ENCODE peak calls at places on chromosome X, in seven cellular contexts. V is transverse colon, K is HCT116, A is K562, X is vagina, L is prostate gland, S is GM12878. D is an unnamed sample.
A peak's percentile ranks its signal among the peaks of the same experiment; 100 is the strongest.

GRCh38 chrX:22575161-22575845 is 302.6 kb downstream of the CBLL2 start:
- DNase-seq in V (no peak), L (no peak), K (no peak), S (no peak), X (no peak), A (no peak), D (no peak)

GRCh38 chrX:69988955-69989394 is 60.8 kb downstream of the AWAT2 start:
- DNase-seq in A (no peak), S (no peak), X (no peak), V (no peak), K (peak; percentile 6), L (no peak), D (no peak)

GRCh38 chrX:21986596-21986995 is 45.5 kb upstream of the PHEX start:
- DNase-seq in L (no peak), X (no peak), A (no peak), V (no peak), K (no peak), S (no peak), D (no peak)

GRCh38 chrX:78665286-78665685 is 6.2 kb upstream of the RTL3 start:
- DNase-seq in A (no peak), L (no peak), S (no peak), X (no peak), K (no peak), V (no peak), D (no peak)

GRCh38 chrX:44675364-44676024 is 132.8 kb upstream of the FUNDC1 start:
- DNase-seq in V (no peak), K (no peak), A (peak; percentile 30), X (no peak), L (peak; percentile 48), S (no peak), D (no peak)

GRCh38 chrX:32839781-32840180 is 371.6 kb downstream of the DMD start:
- DNase-seq in A (no peak), X (no peak), L (no peak), V (no peak), S (no peak), K (no peak), D (no peak)

GRCh38 chrX:136608295-136608933 is 39.5 kb upstream of the CD40LG start:
- DNase-seq in A (no peak), S (no peak), V (peak; percentile 64), K (peak; percentile 3), L (no peak), X (no peak), D (peak; percentile 33)

GRCh38 chrX:14420876-14421275 is 108.5 kb upstream of the GLRA2 start:
- DNase-seq in A (no peak), K (no peak), S (no peak), X (no peak), V (no peak), L (no peak), D (no peak)

GRCh38 chrX:130786030-130786429 is 117.0 kb downstream of the ENOX2 start:
- DNase-seq in V (no peak), K (no peak), S (no peak), L (no peak), A (no peak), X (no peak), D (no peak)

GRCh38 chrX:108020631-108021030 is 24.2 kb upstream of the VSIG1 start:
- DNase-seq in X (no peak), V (no peak), L (no peak), K (peak; percentile 4), A (peak; percentile 19), S (no peak), D (no peak)

GRCh38 chrX:69109706-69110635 is 55.3 kb downstream of the PJA1 start:
- DNase-seq in L (peak; percentile 46), K (peak; percentile 28), X (no peak), S (no peak), A (peak; percentile 23), V (no peak), D (no peak)

GRCh38 chrX:134533952-134534351 is 74.0 kb downstream of the HPRT1 start:
- DNase-seq in A (no peak), S (no peak), V (no peak), X (no peak), K (no peak), L (no peak), D (no peak)

GRCh38 chrX:133586443-133586842 is 171.2 kb upstream of the GPC4 start:
- DNase-seq in X (no peak), V (no peak), S (no peak), K (no peak), L (no peak), A (no peak), D (no peak)

GRCh38 chrX:68889244-68889643 is 60.4 kb downstream of the EFNB1 start:
- DNase-seq in X (no peak), V (no peak), S (no peak), A (no peak), L (no peak), K (no peak), D (no peak)

GRCh38 chrX:727738-728621 is 97.4 kb downstream of the SHOX start:
- DNase-seq in S (no peak), L (no peak), K (peak; percentile 28), X (peak; percentile 58), A (peak; percentile 13), V (no peak), D (no peak)

GRCh38 chrX:98523026-98523425 is 1639.3 kb downstream of the RPA4 start:
- DNase-seq in X (no peak), A (no peak), L (no peak), K (no peak), S (no peak), V (no peak), D (no peak)

GRCh38 chrX:53086464-53086863 is 4.3 kb downstream of the TSPYL2 start:
- DNase-seq in A (no peak), X (no peak), S (no peak), V (peak; percentile 48), L (peak; percentile 66), K (no peak), D (peak; percentile 80)

GRCh38 chrX:82087699-82088098 is 885.8 kb downstream of the SH3BGRL start:
- DNase-seq in V (no peak), S (no peak), K (no peak), X (no peak), A (no peak), L (no peak), D (no peak)

GRCh38 chrX:119686087-119686639 is 6.8 kb downstream of the SEPTIN6 start:
- DNase-seq in A (no peak), X (no peak), L (no peak), K (no peak), S (peak; percentile 76), V (peak; percentile 41), D (no peak)

GRCh38 chrX:6505960-6506359 is 29.0 kb downstream of the VCX3A start:
- DNase-seq in A (no peak), L (no peak), X (no peak), K (no peak), V (no peak), S (no peak), D (no peak)

GRCh38 chrX:148259990-148260389 is 240.4 kb upstream of the AFF2 start:
- DNase-seq in K (no peak), A (no peak), S (no peak), V (no peak), X (no peak), L (no peak), D (no peak)

GRCh38 chrX:13131511-13132137 is 87.2 kb upstream of the FAM9C start:
- DNase-seq in K (no peak), A (no peak), L (no peak), S (no peak), X (no peak), V (no peak), D (no peak)

GRCh38 chrX:18424482-18425198 is 768 bp upstream of the CDKL5 start:
- DNase-seq in A (no peak), L (no peak), K (no peak), V (peak; percentile 19), X (no peak), S (no peak), D (peak; percentile 26)

GRCh38 chrX:2325076-2325784 is 175.5 kb downstream of the DHRSX start:
- DNase-seq in X (no peak), A (peak; percentile 44), V (peak; percentile 78), L (peak; percentile 5), S (peak; percentile 63), K (no peak), D (no peak)
- H3K4me3 ChIP-seq in X (peak overlapping the region; percentile 39), A (peak overlapping the region; percentile 41), V (peak overlapping the region; percentile 18), L (no peak overlapping the region), S (peak overlapping the region; percentile 71), K (no peak overlapping the region), D (peak overlapping the region; percentile 42)

GRCh38 chrX:154541896-154542722 is 4.5 kb downstream of the G6PD start:
- DNase-seq in K (peak; percentile 34), S (no peak), A (peak; percentile 92), X (no peak), V (peak; percentile 49), L (no peak), D (peak; percentile 83)
- TF ChIP-seq POLR2AphosphoS5 in K (no peak), S (no peak), A (no peak), X (no peak), V (no peak), L (no peak), D (peak; percentile 54)

GRCh38 chrX:76802698-76803097 is 375.2 kb downstream of the MAGEE1 start:
- DNase-seq in L (no peak), S (no peak), V (no peak), K (no peak), A (no peak), X (no peak), D (no peak)
- H3K9me3 ChIP-seq in L (no peaks in the 10 kb centered on the region), S (no peaks in the 10 kb centered on the region), V (no peaks in the 10 kb centered on the region), K (no peaks in the 10 kb centered on the region), A (no peaks in the 10 kb centered on the region), X (no peaks in the 10 kb centered on the region), D (no peaks in the 10 kb centered on the region)

GRCh38 chrX:73214366-73215094 is at the start of gene NAP1L2:
- DNase-seq in S (no peak), V (peak; percentile 26), L (peak; percentile 51), A (no peak), K (no peak), X (no peak), D (peak; percentile 40)
- H3K4me3 ChIP-seq in S (peak within 1 kb of the TSS; percentile 54), V (peak within 1 kb of the TSS; percentile 47), L (peak within 1 kb of the TSS; percentile 46), A (no peak within 1 kb of the TSS), K (no peak within 1 kb of the TSS), X (peak within 1 kb of the TSS; percentile 45), D (no peak within 1 kb of the TSS)

D was measured in upper lobe of left lung.